ENCODE peak calls at places on chromosome 1, in six cellular contexts. O is HS-5, F is astrocyte, R is mammary epithelial cell, Z is AG08396, E is GF-D8. K is an unnamed sample.

GRCh38 chr1:56520202-56520601 is 59.2 kb downstream of the PLPP3 start:
- DNase-seq in R (no peak), E (no peak), O (no peak), F (no peak), Z (no peak), K (no peak)

GRCh38 chr1:99407018-99407417 is 142.7 kb downstream of the PLPPR4 start:
- DNase-seq in R (no peak), O (no peak), E (no peak), F (no peak), Z (no peak), K (no peak)

GRCh38 chr1:44327679-44328491 is 27.2 kb downstream of the ERI3 start:
- DNase-seq in E (no peak), R (peak), Z (peak), O (peak), F (peak), K (peak)

GRCh38 chr1:46508760-46509159 is 19.1 kb downstream of the DMBX1 start:
- DNase-seq in O (no peak), R (no peak), E (no peak), Z (no peak), F (no peak), K (peak)

GRCh38 chr1:183632087-183632486 is 3.5 kb downstream of the ARPC5 start:
- DNase-seq in R (no peak), F (peak), E (no peak), Z (no peak), O (peak), K (peak)

GRCh38 chr1:85058311-85058710 is 10.0 kb upstream of the MCOLN3 start:
- DNase-seq in E (no peak), F (no peak), R (no peak), O (no peak), Z (no peak), K (no peak)

GRCh38 chr1:91732291-91732953 is 153.5 kb downstream of the TGFBR3 start:
- DNase-seq in O (no peak), Z (peak), R (peak), F (peak), E (no peak), K (peak)

GRCh38 chr1:237864338-237865244 is 26.1 kb downstream of the ZP4 start:
- DNase-seq in Z (peak), E (no peak), O (no peak), R (peak), F (no peak), K (no peak)

GRCh38 chr1:9724706-9725476 is 73.4 kb downstream of the PIK3CD start:
- DNase-seq in Z (peak), F (no peak), E (peak), O (no peak), R (peak), K (peak)

GRCh38 chr1:220431840-220432239 is 96.1 kb upstream of the MARK1 start:
- DNase-seq in E (no peak), O (no peak), Z (no peak), F (no peak), R (no peak), K (no peak)

GRCh38 chr1:236089046-236089773 is 24.3 kb upstream of the NID1 start:
- DNase-seq in Z (peak), E (no peak), F (peak), R (peak), O (no peak), K (peak)

GRCh38 chr1:221292652-221293051 is 413.4 kb downstream of the HLX start:
- DNase-seq in R (no peak), E (no peak), Z (no peak), O (no peak), F (no peak), K (no peak)

GRCh38 chr1:31936278-31936965 is 1.7 kb downstream of the PTP4A2 start:
- DNase-seq in O (no peak), F (no peak), R (peak), Z (no peak), E (peak), K (peak)

GRCh38 chr1:151819227-151819835 is 12.3 kb downstream of the RORC start:
- DNase-seq in Z (no peak), R (no peak), E (no peak), F (no peak), O (no peak), K (no peak)

GRCh38 chr1:207822602-207823451 is 71.0 kb downstream of the CD46 start:
- DNase-seq in Z (peak), R (no peak), F (no peak), E (no peak), O (no peak), K (peak)

GRCh38 chr1:221157026-221157761 is 278.0 kb downstream of the HLX start:
- DNase-seq in R (no peak), F (no peak), O (no peak), E (peak), Z (no peak), K (no peak)

GRCh38 chr1:10629091-10629815 is 154.5 kb downstream of the PEX14 start:
- DNase-seq in F (no peak), E (no peak), R (no peak), O (no peak), Z (no peak), K (no peak)

GRCh38 chr1:206472886-206473285 is 2.6 kb downstream of the IKBKE start:
- DNase-seq in Z (no peak), R (no peak), F (no peak), O (no peak), E (peak), K (no peak)

GRCh38 chr1:178576841-178577240 is 63.9 kb downstream of the TEX35 start:
- DNase-seq in R (no peak), O (no peak), F (no peak), E (no peak), Z (no peak), K (no peak)

GRCh38 chr1:8047686-8048522 is 21.8 kb upstream of the ERRFI1 start:
- DNase-seq in O (peak), Z (no peak), R (peak), F (peak), E (peak), K (peak)

GRCh38 chr1:226871636-226872327 is 1.4 kb downstream of the PSEN2 start:
- DNase-seq in E (no peak), O (no peak), F (no peak), Z (no peak), R (no peak), K (no peak)

K was measured in IMR-90.